ENCODE peak calls at places on chromosomes 12 and 14, in six cellular contexts. X, S, P, Z, F and C are unnamed samples.

GRCh38 chr14:76386922-76387782 is 11.2 kb downstream of the ESRRB start:
- DNase-seq in X (peak), S (peak), P (peak), Z (no peak), F (peak), C (no peak)

GRCh38 chr12:127588224-127588623 is 678.7 kb upstream of the TMEM132C start:
- DNase-seq in X (no peak), S (no peak), P (no peak), Z (peak), F (no peak), C (no peak)

GRCh38 chr12:43131304-43131703 is 420.7 kb downstream of the ADAMTS20 start:
- DNase-seq in X (no peak), S (no peak), P (no peak), Z (no peak), F (no peak), C (no peak)

GRCh38 chr12:108611884-108612415 is 14.1 kb upstream of the TMEM119 start:
- DNase-seq in X (peak), S (no peak), P (no peak), Z (no peak), F (no peak), C (no peak)

GRCh38 chr12:32446306-32447119 is 47.2 kb downstream of the FGD4 start:
- DNase-seq in X (no peak), S (no peak), P (no peak), Z (no peak), F (no peak), C (no peak)

GRCh38 chr12:48717252-48717695 is 767 bp upstream of the CCNT1 start:
- DNase-seq in X (no peak), S (no peak), P (no peak), Z (peak), F (no peak), C (no peak)

GRCh38 chr12:131493068-131493826 is 217.6 kb upstream of the SFSWAP start:
- DNase-seq in X (no peak), S (no peak), P (no peak), Z (peak), F (no peak), C (no peak)

GRCh38 chr14:90060965-90061848 is 587 bp upstream of the KCNK13 start:
- DNase-seq in X (no peak), S (peak), P (no peak), Z (no peak), F (no peak), C (no peak)

GRCh38 chr14:75375983-75376382 is 51.8 kb upstream of the JDP2 start:
- DNase-seq in X (no peak), S (no peak), P (no peak), Z (no peak), F (no peak), C (no peak)

GRCh38 chr12:28933864-28934527 is 215.1 kb upstream of the FAR2 start:
- DNase-seq in X (no peak), S (no peak), P (no peak), Z (no peak), F (no peak), C (no peak)

GRCh38 chr14:65230287-65230728 is 128.0 kb upstream of the MAX start:
- DNase-seq in X (no peak), S (peak), P (no peak), Z (peak), F (peak), C (no peak)

GRCh38 chr14:64971890-64972785 is at the start of gene RAB15:
- DNase-seq in X (peak), S (peak), P (peak), Z (no peak), F (no peak), C (peak)

DNA sequence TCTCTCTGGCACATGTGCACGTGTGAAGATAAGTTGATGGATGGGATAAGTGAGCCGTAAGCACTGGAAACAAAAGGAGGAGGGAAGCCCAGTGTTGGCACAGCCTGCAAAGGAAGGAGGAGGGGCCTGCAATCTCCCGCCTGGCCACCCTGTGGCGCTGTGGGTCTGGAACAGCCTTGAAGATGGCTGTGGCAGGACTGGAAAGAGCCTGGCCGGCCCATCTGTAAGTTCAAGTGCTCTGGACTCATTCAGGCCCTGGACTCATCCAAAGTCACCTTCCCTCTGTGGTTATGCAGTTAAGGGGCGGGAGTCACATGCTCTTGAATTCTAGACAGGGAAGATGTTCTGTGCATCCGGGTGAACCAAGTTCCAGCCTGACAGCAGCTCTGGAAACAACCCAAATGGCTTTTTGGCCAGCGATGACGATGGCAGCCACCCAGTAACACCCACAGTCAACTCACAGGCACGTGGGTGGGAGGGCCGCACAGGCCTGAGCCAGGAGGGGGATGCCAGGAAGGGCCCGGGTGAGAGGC is 50.4 kb downstream of the CHGA start:
- DNase-seq in X (peak), S (peak), P (peak), Z (peak), F (peak), C (no peak)
- TF ChIP-seq CTCF in X (no peak), S (peak), P (peak), Z (peak), F (peak), C (peak)

GRCh38 chr12:6613015-6613775 is 6.0 kb upstream of the CHD4 start:
- DNase-seq in X (peak), S (peak), P (peak), Z (peak), F (peak), C (no peak)
- TF ChIP-seq CTCF in X (no peak), S (no peak), P (no peak), Z (no peak), F (peak), C (no peak)

GRCh38 chr12:80711866-80712265 is 4.4 kb downstream of the MYF6 start:
- DNase-seq in X (no peak), S (no peak), P (no peak), Z (no peak), F (no peak), C (no peak)

GRCh38 chr12:80712866-80713265 is 3.8 kb upstream of the MYF5 start:
- DNase-seq in X (no peak), S (no peak), P (no peak), Z (no peak), F (no peak), C (no peak)

GRCh38 chr12:80708535-80709328 is 1.3 kb downstream of the MYF6 start:
- DNase-seq in X (no peak), S (no peak), P (no peak), Z (no peak), F (no peak), C (no peak)

GRCh38 chr12:80709811-80710726 is 2.6 kb downstream of the MYF6 start:
- DNase-seq in X (no peak), S (no peak), P (no peak), Z (no peak), F (no peak), C (no peak)

GRCh38 chr12:80710727-80711066 is 3.3 kb downstream of the MYF6 start:
- DNase-seq in X (no peak), S (no peak), P (no peak), Z (no peak), F (no peak), C (no peak)
- TF ChIP-seq CTCF in X (no peak), S (no peak), P (no peak), Z (no peak), F (no peak), C (no peak)

GRCh38 chr12:62934799-62935674 is at the start of gene PPM1H:
- DNase-seq in X (peak), S (peak), P (peak), Z (peak), F (peak), C (peak)

GRCh38 chr12:62930546-62931425 is 4.2 kb downstream of the PPM1H start:
- DNase-seq in X (no peak), S (no peak), P (no peak), Z (no peak), F (no peak), C (no peak)

GRCh38 chr12:62931481-62931880 is 3.5 kb downstream of the PPM1H start:
- DNase-seq in X (no peak), S (no peak), P (no peak), Z (no peak), F (no peak), C (no peak)

GRCh38 chr12:62933220-62933870 is 1.6 kb downstream of the PPM1H start:
- DNase-seq in X (no peak), S (peak), P (no peak), Z (no peak), F (peak), C (no peak)

DNA sequence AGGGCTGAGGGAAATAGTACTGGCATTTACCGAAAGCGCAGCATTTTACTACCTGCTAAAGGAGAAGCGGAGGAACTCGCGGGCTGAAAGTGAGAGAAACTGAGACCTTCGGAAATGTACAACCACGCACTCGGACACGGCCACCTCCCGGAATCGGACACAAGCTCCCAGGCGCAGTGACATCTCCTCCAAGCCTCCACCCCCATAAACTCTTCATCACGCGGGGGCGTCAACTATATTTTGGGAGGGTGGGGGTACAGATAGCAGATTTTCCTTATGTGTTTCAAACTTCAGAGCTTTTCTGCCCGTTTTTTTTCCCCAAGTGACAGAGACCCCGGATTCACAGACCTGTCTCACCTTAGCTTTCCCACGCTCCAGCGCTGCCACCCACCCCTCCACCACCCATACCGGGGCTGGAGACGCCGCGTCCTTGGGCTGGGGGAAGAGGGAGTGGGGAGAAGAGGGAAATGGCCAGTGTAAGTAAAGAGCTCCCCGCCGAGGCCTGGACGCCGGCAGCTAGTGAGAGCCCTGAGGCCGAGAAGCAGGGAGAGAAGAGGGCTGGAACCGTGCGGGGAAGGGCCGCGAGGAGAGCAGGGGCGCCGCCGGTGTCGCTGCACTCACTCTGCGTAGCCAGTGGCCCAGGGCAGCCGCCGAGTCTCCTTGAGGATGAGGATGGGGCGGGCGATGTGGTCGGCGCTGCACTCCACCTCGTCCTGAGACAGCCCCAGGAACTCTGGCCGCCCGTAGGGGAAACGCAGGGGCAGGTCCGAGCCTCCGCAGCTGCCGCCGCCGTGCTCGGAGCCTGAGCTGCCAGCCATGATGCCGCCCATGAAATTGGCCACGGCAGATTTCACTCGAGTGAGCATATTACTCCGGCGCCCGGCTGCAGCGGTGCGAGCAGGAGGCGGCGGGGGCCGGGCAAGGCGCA is 815 bp downstream of the PPM1H start:
- DNase-seq in X (no peak), S (peak), P (peak), Z (peak), F (peak), C (peak)
- TF ChIP-seq CTCF in X (no peak), S (no peak), P (no peak), Z (no peak), F (no peak), C (no peak)

DNA sequence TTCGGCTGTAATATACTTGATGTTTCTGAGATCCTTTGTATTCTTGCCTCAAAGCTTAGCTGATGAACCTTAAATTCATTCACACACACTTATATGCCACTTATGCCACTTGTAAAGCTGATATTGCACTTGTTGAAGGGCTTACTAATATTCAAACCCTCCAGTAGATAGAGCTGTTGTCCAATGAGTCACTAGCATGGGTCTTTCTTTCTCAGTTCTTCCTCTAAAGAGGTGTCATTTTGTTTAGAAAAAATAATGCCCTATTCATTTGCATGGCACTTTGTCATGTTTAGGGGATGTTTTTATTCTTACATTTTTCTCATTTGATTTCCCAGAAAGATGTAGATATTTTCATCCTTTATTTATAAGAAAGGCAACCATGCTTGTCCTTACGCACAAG is 56.4 kb downstream of the MON2 start:
- DNase-seq in X (no peak), S (no peak), P (no peak), Z (no peak), F (no peak), C (no peak)
- TF ChIP-seq CTCF in X (no peak), S (peak), P (no peak), Z (peak), F (no peak), C (no peak)

GRCh38 chr14:54784060-54784459 is 118.6 kb downstream of the GCH1 start:
- DNase-seq in X (no peak), S (peak), P (no peak), Z (no peak), F (no peak), C (no peak)

GRCh38 chr14:54781936-54782802 is 120.5 kb downstream of the GCH1 start:
- DNase-seq in X (peak), S (no peak), P (no peak), Z (no peak), F (no peak), C (no peak)

GRCh38 chr14:54783660-54784015 is 119.0 kb downstream of the GCH1 start:
- DNase-seq in X (no peak), S (no peak), P (no peak), Z (no peak), F (no peak), C (no peak)

GRCh38 chr14:54784657-54785056 is 118.0 kb downstream of the GCH1 start:
- DNase-seq in X (no peak), S (peak), P (no peak), Z (no peak), F (no peak), C (no peak)

GRCh38 chr14:54782803-54783659 is 119.6 kb downstream of the GCH1 start:
- DNase-seq in X (peak), S (no peak), P (no peak), Z (no peak), F (no peak), C (no peak)
- TF ChIP-seq CTCF in X (peak), S (no peak), P (no peak), Z (peak), F (no peak), C (peak)

GRCh38 chr12:99390707-99391106 is 256.8 kb upstream of the GARIN6 start:
- DNase-seq in X (no peak), S (no peak), P (no peak), Z (no peak), F (no peak), C (no peak)
- TF ChIP-seq CTCF in X (no peak), S (no peak), P (no peak), Z (no peak), F (no peak), C (peak)

GRCh38 chr14:80636071-80636470 is 305.5 kb downstream of the CEP128 start:
- DNase-seq in X (no peak), S (no peak), P (no peak), Z (no peak), F (no peak), C (no peak)
- TF ChIP-seq CTCF in X (no peak), S (no peak), P (no peak), Z (no peak), F (no peak), C (no peak)

GRCh38 chr12:27523642-27524488 is at the start of gene PPFIBP1:
- DNase-seq in X (peak), S (peak), P (peak), Z (peak), F (peak), C (peak)
- TF ChIP-seq CTCF in X (no peak), S (peak), P (peak), Z (peak), F (peak), C (no peak)

DNA sequence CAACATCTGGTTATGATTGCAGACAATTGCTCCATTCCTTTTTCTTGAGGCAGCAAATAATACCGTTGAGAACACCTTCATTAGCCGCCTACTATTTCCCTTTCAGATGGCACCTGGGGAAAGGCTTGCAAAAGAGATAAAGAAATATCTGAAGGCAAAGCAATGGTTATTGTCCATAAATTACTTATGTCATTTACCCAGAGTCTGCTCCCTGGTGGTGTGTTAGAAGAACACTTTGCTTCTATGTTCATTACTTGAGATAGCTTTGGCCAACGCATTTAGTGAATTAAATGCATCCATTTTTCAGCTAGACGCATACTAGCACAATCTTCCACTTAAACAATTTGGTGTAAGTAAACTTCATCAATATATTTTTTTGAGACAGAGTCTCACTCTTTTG is 377.7 kb downstream of the KCNH5 start:
- DNase-seq in X (no peak), S (no peak), P (no peak), Z (no peak), F (no peak), C (no peak)
- TF ChIP-seq CTCF in X (no peak), S (no peak), P (no peak), Z (no peak), F (no peak), C (no peak)